ENCODE peak calls at places on chromosomes 16 and 17, in seven cellular contexts. V is ELR; M is CD8-positive, alpha-beta T cell; B is AG10803; U is astrocyte; X is Daoy; S is GM13977. F is an unnamed sample.

GRCh38 chr17:46983782-46984181 is 4.7 kb upstream of the RPRML start:
- DNase-seq in U (no peak), S (no peak), B (no peak), M (no peak), V (no peak), X (no peak), F (no peak)

GRCh38 chr17:8757189-8757588 is 1.2 kb downstream of the SPDYE4 start:
- DNase-seq in M (no peak), S (no peak), B (no peak), V (no peak), U (no peak), X (no peak), F (no peak)

GRCh38 chr17:17387461-17388362 is 84.5 kb downstream of the NT5M start:
- DNase-seq in U (no peak), B (no peak), M (no peak), S (no peak), V (peak), X (no peak), F (no peak)

GRCh38 chr16:14500791-14501190 is 129.3 kb downstream of the PARN start:
- DNase-seq in M (no peak), V (no peak), U (no peak), B (peak), X (no peak), S (no peak), F (no peak)

GRCh38 chr17:44921122-44921882 is 6.0 kb upstream of the GFAP start:
- DNase-seq in U (no peak), X (no peak), S (no peak), V (no peak), M (no peak), B (no peak), F (no peak)

GRCh38 chr17:46264456-46265198 is 30.3 kb upstream of the LRRC37A start:
- DNase-seq in U (peak), S (peak), B (peak), X (peak), M (peak), V (peak), F (no peak)

GRCh38 chr17:41527076-41528023 is 758 bp downstream of the KRT19 start:
- DNase-seq in S (no peak), B (no peak), X (no peak), V (no peak), U (no peak), M (no peak), F (no peak)

GRCh38 chr17:42017866-42018200 is 594 bp upstream of the DNAJC7 start:
- DNase-seq in M (no peak), X (peak), U (no peak), V (peak), B (no peak), S (peak), F (no peak)

GRCh38 chr17:18362509-18363020 is 785 bp downstream of the SHMT1 start:
- DNase-seq in V (peak), X (peak), M (no peak), S (no peak), U (peak), B (peak), F (peak)

GRCh38 chr16:77306050-77306616 is 106.9 kb downstream of the SYCE1L start:
- DNase-seq in U (peak), B (no peak), S (no peak), V (no peak), X (peak), M (no peak), F (no peak)

GRCh38 chr17:81930142-81931125 is 2.9 kb upstream of the MAFG start:
- DNase-seq in U (no peak), M (no peak), S (peak), B (no peak), X (no peak), V (no peak), F (no peak)

GRCh38 chr16:87560428-87561199 is 41.7 kb upstream of the JPH3 start:
- DNase-seq in M (no peak), B (peak), X (peak), S (peak), U (no peak), V (peak), F (peak)

GRCh38 chr17:5563451-5563850 is 20.9 kb downstream of the NLRP1 start:
- DNase-seq in S (no peak), U (no peak), V (peak), B (peak), M (no peak), X (no peak), F (no peak)

GRCh38 chr17:54920819-54921218 is 20.2 kb downstream of the TOM1L1 start:
- DNase-seq in X (no peak), V (no peak), U (no peak), B (no peak), S (no peak), M (no peak), F (no peak)

GRCh38 chr17:81553616-81554181 is 1.5 kb upstream of the FAAP100 start:
- DNase-seq in U (peak), M (no peak), S (no peak), X (peak), V (peak), B (peak), F (peak)

GRCh38 chr17:40848583-40849235 is 18.3 kb downstream of the KRT12 start:
- DNase-seq in V (no peak), U (no peak), X (no peak), S (no peak), M (no peak), B (no peak), F (no peak)

GRCh38 chr16:7325835-7326234 is 6.8 kb upstream of the RBFOX1 start:
- DNase-seq in M (no peak), B (no peak), V (no peak), X (no peak), U (no peak), S (no peak), F (no peak)

GRCh38 chr16:29985271-29985811 is 10.1 kb downstream of the HIRIP3 start:
- DNase-seq in M (no peak), B (no peak), X (no peak), U (no peak), S (no peak), V (no peak), F (no peak)

GRCh38 chr17:57050303-57050702 is 34.7 kb upstream of the AKAP1 start:
- DNase-seq in U (no peak), M (no peak), B (no peak), X (no peak), V (no peak), S (no peak), F (no peak)

GRCh38 chr16:68995011-68995504 is 110.4 kb upstream of the HAS3 start:
- DNase-seq in U (peak), X (peak), S (no peak), V (peak), B (peak), M (no peak), F (no peak)

GRCh38 chr16:72255785-72256184 is 83.8 kb upstream of the PMFBP1 start:
- DNase-seq in B (peak), S (no peak), M (no peak), U (no peak), V (peak), X (no peak), F (no peak)

GRCh38 chr16:15498427-15499175 is 64.2 kb downstream of the BMERB1 start:
- DNase-seq in B (peak), V (no peak), M (no peak), S (no peak), X (no peak), U (peak), F (no peak)

GRCh38 chr17:59426031-59426430 is 94.6 kb downstream of the YPEL2 start:
- DNase-seq in M (no peak), S (no peak), V (no peak), B (no peak), U (no peak), X (no peak), F (no peak)

F was measured in left cardiac atrium.